ENCODE peak calls at places on chromosomes 1 and 21, in six cellular contexts. I is body of pancreas, R is A549, G is upper lobe of left lung, W is uterus, Z is ovary. H is an unnamed sample.

GRCh38 chr1:170823120-170823519 is 112.2 kb upstream of the MROH9 start:
- DNase-seq in Z (no peak), R (no peak), G (no peak), I (no peak), W (no peak), H (no peak)

GRCh38 chr1:99265124-99265523 is 832 bp downstream of the PLPPR4 start:
- DNase-seq in W (no peak), R (no peak), I (no peak), G (no peak), Z (no peak), H (no peak)

GRCh38 chr1:55214214-55214902 is 806 bp downstream of the USP24 start:
- DNase-seq in R (peak), Z (peak), G (no peak), I (peak), W (peak), H (no peak)

GRCh38 chr1:236673284-236673919 is 12.9 kb upstream of the ACTN2 start:
- DNase-seq in W (no peak), I (no peak), R (no peak), Z (no peak), G (no peak), H (no peak)

GRCh38 chr1:78275906-78276690 is 214.7 kb upstream of the PTGFR start:
- DNase-seq in G (no peak), W (no peak), R (no peak), Z (no peak), I (no peak), H (no peak)

GRCh38 chr1:67892451-67893125 is 59.3 kb upstream of the GNG12 start:
- DNase-seq in W (no peak), Z (no peak), G (no peak), R (no peak), I (no peak), H (no peak)

GRCh38 chr1:74713849-74714248 is 19.0 kb downstream of the CRYZ start:
- DNase-seq in I (no peak), R (no peak), G (no peak), W (no peak), Z (no peak), H (no peak)

GRCh38 chr1:79568411-79568810 is 561.9 kb upstream of the ADGRL4 start:
- DNase-seq in I (no peak), Z (no peak), R (no peak), W (no peak), G (no peak), H (no peak)

GRCh38 chr1:116682641-116683221 is 15.2 kb upstream of the IGSF3 start:
- DNase-seq in W (no peak), Z (no peak), G (no peak), I (no peak), R (no peak), H (no peak)

GRCh38 chr1:163036661-163037060 is 32.5 kb upstream of the RGS4 start:
- DNase-seq in I (no peak), Z (no peak), R (no peak), W (no peak), G (no peak), H (no peak)

GRCh38 chr1:11284784-11285183 is 11.8 kb downstream of the UBIAD1 start:
- DNase-seq in W (no peak), G (no peak), R (no peak), I (no peak), Z (no peak), H (no peak)

GRCh38 chr1:212457740-212458338 is 25.1 kb downstream of the NENF start:
- DNase-seq in Z (no peak), I (peak), R (peak), G (no peak), W (no peak), H (peak)

GRCh38 chr1:27154469-27154990 is 395 bp downstream of the SLC9A1 start:
- DNase-seq in R (no peak), I (no peak), Z (no peak), G (no peak), W (no peak), H (no peak)

GRCh38 chr21:26049803-26050202 is 120.8 kb downstream of the APP start:
- DNase-seq in W (no peak), I (no peak), R (no peak), Z (no peak), G (no peak), H (no peak)

GRCh38 chr1:98969753-98970152 is 34.9 kb downstream of the PLPPR5 start:
- DNase-seq in Z (no peak), G (no peak), R (no peak), I (no peak), W (no peak), H (no peak)

GRCh38 chr1:56099766-56100165 is 479.6 kb downstream of the PLPP3 start:
- DNase-seq in I (no peak), G (no peak), W (no peak), Z (no peak), R (no peak), H (no peak)

GRCh38 chr1:64540265-64540791 is 70.4 kb downstream of the CACHD1 start:
- DNase-seq in W (no peak), G (no peak), I (no peak), R (no peak), Z (no peak), H (no peak)

GRCh38 chr21:36909901-36910561 is 56.4 kb downstream of the HLCS start:
- DNase-seq in W (no peak), G (no peak), R (peak), Z (no peak), I (no peak), H (peak)

GRCh38 chr1:33317354-33317753 is 3.5 kb downstream of the A3GALT2 start:
- DNase-seq in Z (no peak), R (no peak), G (no peak), W (no peak), I (no peak), H (no peak)

GRCh38 chr1:40435471-40435870 is 14.8 kb upstream of the ZFP69B start:
- DNase-seq in W (no peak), I (no peak), Z (no peak), R (no peak), G (no peak), H (no peak)

GRCh38 chr1:95017775-95018174 is 55.0 kb downstream of the ALG14 start:
- DNase-seq in Z (no peak), R (no peak), W (no peak), G (no peak), I (no peak), H (no peak)

GRCh38 chr1:9589144-9589718 is 520 bp downstream of the TMEM201 start:
- DNase-seq in Z (peak), G (peak), R (no peak), W (peak), I (peak), H (no peak)

GRCh38 chr1:100443739-100444571 is 91.6 kb downstream of the CDC14A start:
- DNase-seq in G (no peak), I (no peak), R (no peak), W (no peak), Z (no peak), H (no peak)

GRCh38 chr1:206588492-206588891 is 23.8 kb downstream of the EIF2D start:
- DNase-seq in G (no peak), R (no peak), Z (no peak), W (no peak), I (no peak), H (no peak)

GRCh38 chr1:20840731-20841130 is 53.6 kb upstream of the HP1BP3 start:
- DNase-seq in I (no peak), W (no peak), G (no peak), R (no peak), Z (no peak), H (no peak)

GRCh38 chr1:183622884-183623785 is 12.4 kb downstream of the ARPC5 start:
- DNase-seq in Z (peak), G (no peak), W (no peak), R (peak), I (peak), H (peak)

GRCh38 chr1:84225636-84226035 is 75.9 kb upstream of the SAMD13 start:
- DNase-seq in W (no peak), G (no peak), Z (no peak), R (no peak), I (no peak), H (no peak)

GRCh38 chr1:55479970-55480369 is 264.8 kb upstream of the USP24 start:
- DNase-seq in W (no peak), Z (no peak), I (no peak), G (no peak), R (no peak), H (no peak)

GRCh38 chr21:43337901-43338655 is 88.9 kb downstream of the SIK1 start:
- DNase-seq in I (no peak), Z (no peak), W (no peak), G (peak), R (no peak), H (no peak)

GRCh38 chr1:175191654-175192053 is 922 bp downstream of the KIAA0040 start:
- DNase-seq in I (no peak), Z (peak), W (no peak), R (no peak), G (no peak), H (no peak)

GRCh38 chr1:62487956-62488355 is 51.1 kb downstream of the USP1 start:
- DNase-seq in I (no peak), Z (no peak), R (no peak), G (no peak), W (no peak), H (no peak)

GRCh38 chr1:230772457-230773395 is 25.5 kb downstream of the CAPN9 start:
- DNase-seq in I (peak), R (peak), G (no peak), Z (peak), W (no peak), H (no peak)

GRCh38 chr1:16204634-16205332 is 7.7 kb downstream of the ARHGEF19 start:
- DNase-seq in W (no peak), I (peak), R (peak), Z (no peak), G (no peak), H (no peak)

GRCh38 chr1:30302808-30303310 is 420.5 kb downstream of the MATN1 start:
- DNase-seq in Z (no peak), G (no peak), I (no peak), R (no peak), W (no peak), H (no peak)

GRCh38 chr1:16021681-16022080 is at the start of gene CLCNKA:
- DNase-seq in Z (no peak), R (no peak), I (peak), G (no peak), W (no peak), H (no peak)

GRCh38 chr21:32253215-32253641 is 25.6 kb downstream of the MIS18A start:
- DNase-seq in I (peak), Z (peak), W (peak), G (no peak), R (no peak), H (peak)

GRCh38 chr1:224519874-224520273 is 85.3 kb upstream of the WDR26 start:
- DNase-seq in G (no peak), W (no peak), I (no peak), R (no peak), Z (no peak), H (no peak)

GRCh38 chr1:159829822-159830455 is 3.3 kb downstream of the SLAMF8 start:
- DNase-seq in Z (no peak), G (peak), W (no peak), I (no peak), R (no peak), H (peak)

GRCh38 chr1:153991151-153991472 is 550 bp downstream of the RPS27 start:
- DNase-seq in Z (no peak), W (no peak), I (no peak), G (no peak), R (no peak), H (no peak)

GRCh38 chr1:153995640-153996039 is 5.1 kb downstream of the RPS27 start:
- DNase-seq in G (no peak), R (no peak), I (no peak), Z (no peak), W (no peak), H (no peak)

GRCh38 chr1:153990468-153991150 is at the start of gene RPS27:
- DNase-seq in I (peak), G (peak), Z (peak), W (peak), R (peak), H (peak)

GRCh38 chr1:153987621-153988020 is 1.5 kb upstream of the RAB13 start:
- DNase-seq in I (no peak), Z (no peak), W (no peak), G (no peak), R (no peak), H (no peak)

GRCh38 chr1:153991806-153992205 is 1.2 kb downstream of the RPS27 start:
- DNase-seq in W (no peak), Z (no peak), R (no peak), I (no peak), G (no peak), H (no peak)
- TF ChIP-seq POLR2A in W (no peak), Z (no peak), R (no peak), I (no peak), G (no peak), H (no peak)

GRCh38 chr21:45975017-45975595 is 6.5 kb upstream of the COL6A1 start:
- DNase-seq in W (peak), Z (peak), R (no peak), G (peak), I (no peak), H (peak)
- TF ChIP-seq POLR2A in W (no peak), Z (no peak), R (no peak), G (no peak), I (no peak), H (no peak)

DNA sequence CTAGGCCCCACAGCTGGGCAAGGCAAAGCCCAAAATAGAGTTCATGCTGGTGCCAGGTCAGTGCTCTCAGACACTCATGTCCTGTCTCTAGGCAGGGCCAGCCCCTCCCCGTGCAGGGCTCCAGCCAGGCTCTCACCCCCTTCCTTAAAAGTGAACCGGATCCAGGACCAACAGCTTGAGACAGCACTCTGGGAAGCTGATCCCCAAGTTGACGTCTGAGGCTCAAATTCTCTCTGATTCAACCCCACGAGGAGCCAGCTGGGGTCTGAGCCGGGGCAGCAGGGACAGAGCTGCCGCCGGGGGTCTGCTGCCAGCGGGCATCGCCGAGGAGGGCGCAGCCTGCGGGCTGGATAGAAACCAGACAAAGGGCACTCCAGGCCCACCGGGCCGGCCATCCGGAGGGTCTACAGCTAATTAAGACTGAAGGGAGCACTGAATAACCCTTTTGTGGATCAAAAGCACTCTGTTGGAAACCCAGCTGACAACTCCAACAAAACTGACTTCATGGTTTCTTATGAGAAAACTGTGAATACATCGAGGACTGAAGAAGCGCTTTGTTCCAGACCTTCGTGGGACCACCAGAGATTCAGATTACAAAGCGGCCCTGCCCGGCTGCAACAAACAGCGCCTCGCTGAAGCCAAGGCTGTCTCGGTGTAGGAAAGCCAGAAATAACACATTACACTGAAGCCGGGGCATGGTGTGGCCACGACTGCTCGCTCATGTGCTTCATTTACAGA is 95.8 kb downstream of the PSMG1 start:
- DNase-seq in Z (no peak), G (peak), W (no peak), R (no peak), I (no peak), H (no peak)
- TF ChIP-seq POLR2A in Z (no peak), G (no peak), W (no peak), R (no peak), I (no peak), H (no peak)

DNA sequence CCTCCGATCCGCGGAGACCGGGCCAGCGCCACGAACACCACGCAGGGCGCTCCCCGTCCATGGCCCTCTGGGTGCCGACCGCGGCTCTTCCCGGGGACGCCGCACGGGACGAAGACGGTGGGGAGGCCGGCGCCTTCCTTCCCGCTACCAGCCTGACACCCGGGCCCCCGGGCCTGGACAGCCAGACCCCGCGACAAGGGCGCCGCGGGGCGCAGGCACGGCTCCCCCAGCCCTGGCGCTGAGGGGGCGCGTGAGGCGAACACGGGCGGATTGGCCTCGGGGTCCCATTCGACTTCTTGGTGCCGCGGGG is 629 bp upstream of the NOC2L start:
- DNase-seq in G (peak), I (no peak), W (no peak), R (no peak), Z (no peak), H (no peak)
- TF ChIP-seq POLR2A in G (no peak), I (no peak), W (no peak), R (no peak), Z (no peak), H (no peak)

DNA sequence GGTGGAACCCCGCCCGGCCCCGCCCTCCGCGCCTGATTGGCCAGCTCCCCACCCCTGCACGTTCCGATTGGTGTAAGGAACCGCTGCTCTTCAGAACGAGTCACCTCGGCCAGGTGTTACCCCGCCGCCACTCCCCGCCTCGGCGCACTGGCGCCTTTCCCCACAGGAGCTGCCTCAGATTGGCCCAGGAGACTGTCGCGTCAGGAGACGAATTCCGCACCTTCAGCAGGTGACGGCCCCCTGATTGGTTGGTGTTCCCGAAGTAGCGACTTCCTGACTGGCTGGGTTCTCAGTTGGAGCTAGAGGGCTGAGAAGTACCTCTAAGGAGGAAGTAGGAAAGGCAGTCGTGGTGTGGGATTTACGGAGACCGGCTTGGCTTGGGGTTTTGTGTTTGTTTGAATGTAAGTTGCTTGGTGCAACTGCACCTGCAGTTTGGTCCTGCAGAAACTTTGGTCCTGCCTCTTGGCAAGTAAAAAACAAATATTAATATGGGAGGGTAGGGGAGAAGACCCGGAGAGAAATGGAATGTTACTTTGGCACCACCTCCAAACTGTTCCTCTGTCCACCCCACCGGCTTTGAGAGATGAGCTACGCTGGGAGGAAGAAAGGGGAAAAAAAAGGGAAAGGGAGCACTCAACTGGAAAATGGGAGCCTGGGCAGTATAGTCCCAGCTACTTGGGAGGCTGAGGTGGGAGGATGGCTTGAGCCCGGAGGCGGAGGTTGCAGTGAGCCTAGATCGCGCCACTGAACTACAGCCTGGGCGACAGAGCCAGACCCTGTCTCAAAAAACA is 411 bp upstream of the F11R start:
- DNase-seq in I (peak), R (peak), Z (peak), G (peak), W (peak), H (peak)
- TF ChIP-seq POLR2A in I (peak), R (peak), Z (no peak), G (peak), W (no peak), H (peak)

DNA sequence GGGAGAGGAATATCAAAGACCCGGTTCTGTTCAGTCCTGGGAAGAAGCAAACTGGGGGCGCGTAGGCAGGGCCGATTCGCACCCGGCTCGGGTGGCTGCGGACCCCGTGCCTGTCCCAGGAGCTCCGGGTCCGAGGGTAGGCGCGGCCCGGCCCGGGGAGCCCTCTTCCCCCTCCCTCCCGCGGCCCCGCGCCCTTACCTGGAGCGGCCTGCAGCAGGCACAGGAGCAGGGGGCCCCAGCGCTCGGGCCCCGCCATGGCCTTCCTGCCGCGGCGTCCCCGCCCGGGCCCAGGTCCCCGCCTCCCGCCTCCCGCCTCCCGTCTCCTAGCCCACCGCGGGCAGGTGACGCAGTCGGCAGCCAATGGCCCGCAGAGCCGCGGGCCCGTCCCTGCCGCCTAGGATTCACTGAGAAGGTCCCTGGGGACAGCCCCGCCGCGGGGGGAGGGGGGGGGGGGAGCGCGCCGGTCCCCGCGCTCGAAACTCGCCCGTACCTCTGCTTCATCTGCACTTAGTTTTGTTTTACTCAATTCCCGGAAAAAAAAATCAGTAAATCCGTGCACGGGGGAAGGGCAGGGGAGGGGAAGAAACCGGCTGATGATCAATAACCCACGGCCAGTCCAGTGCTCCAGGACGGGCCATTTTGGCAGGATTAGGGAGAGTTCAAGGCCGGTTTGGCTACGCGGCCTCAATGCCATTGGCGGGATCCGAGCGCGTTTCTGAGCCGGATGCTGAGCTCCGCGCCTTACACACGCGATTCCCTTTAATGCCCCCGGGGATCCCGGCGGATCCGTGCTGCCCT is at the start of gene IFNLR1:
- DNase-seq in R (peak), G (peak), Z (peak), I (peak), W (peak), H (no peak)
- TF ChIP-seq POLR2A in R (no peak), G (no peak), Z (no peak), I (peak), W (no peak), H (no peak)

GRCh38 chr1:216600730-216601426 is 122.4 kb downstream of the ESRRG start:
- DNase-seq in R (peak), W (peak), G (peak), I (peak), Z (peak), H (peak)
- TF ChIP-seq POLR2A in R (peak), W (peak), G (peak), I (peak), Z (peak), H (peak)

GRCh38 chr1:214500349-214501055 is 50.9 kb downstream of the PTPN14 start:
- DNase-seq in G (no peak), W (no peak), I (no peak), R (no peak), Z (no peak), H (no peak)
- TF ChIP-seq POLR2A in G (no peak), W (no peak), I (no peak), R (no peak), Z (no peak), H (no peak)

GRCh38 chr1:66412689-66413088 is 121.3 kb upstream of the SGIP1 start:
- DNase-seq in Z (no peak), I (no peak), G (no peak), W (no peak), R (no peak), H (no peak)
- TF ChIP-seq POLR2A in Z (no peak), I (no peak), G (no peak), W (no peak), R (no peak), H (no peak)